ENCODE peak calls at places on chromosomes 4 and X, in four cellular contexts. S is HepG2; J is naive thymus-derived CD4-positive, alpha-beta T cell; D is pancreas. X is an unnamed sample. For H3K9me3, the result is how much of the 10 kb centered on the place peaks cover.

GRCh38 chrX:130110379-130111219 is at the start of gene ELF4:
- DNase-seq in D (no peak), S (no peak), J (no peak), X (peak)

GRCh38 chr4:49000806-49001205 is 14.7 kb downstream of the CWH43 start:
- DNase-seq in J (no peak), D (no peak), S (no peak), X (no peak)

GRCh38 chr4:52911684-52912294 is 49.7 kb downstream of the RASL11B start:
- DNase-seq in J (peak), D (peak), S (peak), X (peak)

GRCh38 chr4:56613101-56613862 is 67.8 kb downstream of the HOPX start:
- DNase-seq in J (no peak), S (peak), D (no peak), X (peak)

GRCh38 chrX:3271485-3272186 is 74.8 kb downstream of the MXRA5 start:
- DNase-seq in J (no peak), S (no peak), D (no peak), X (peak)

GRCh38 chr4:78014889-78015886 is 41.9 kb upstream of the FRAS1 start:
- DNase-seq in J (no peak), D (no peak), S (peak), X (no peak)

GRCh38 chr4:174429701-174430100 is 92.6 kb downstream of the HPGD start:
- DNase-seq in J (no peak), S (no peak), D (no peak), X (no peak)

GRCh38 chrX:151393514-151393913 is 3.5 kb upstream of the VMA21 start:
- DNase-seq in S (no peak), J (peak), D (no peak), X (no peak)

GRCh38 chr4:41506071-41506470 is 31.9 kb upstream of the LIMCH1 start:
- DNase-seq in J (no peak), D (no peak), S (no peak), X (no peak)

GRCh38 chrX:152817082-152817744 is 13.3 kb downstream of the CETN2 start:
- DNase-seq in S (no peak), D (no peak), J (no peak), X (peak)

GRCh38 chrX:112636951-112637541 is 42.7 kb downstream of the LHFPL1 start:
- DNase-seq in J (no peak), S (no peak), D (no peak), X (no peak)

GRCh38 chr4:142373610-142374009 is 472.5 kb downstream of the INPP4B start:
- DNase-seq in S (no peak), D (no peak), J (no peak), X (no peak)

GRCh38 chrX:108139303-108139702 is 47.7 kb downstream of the ATG4A start:
- DNase-seq in S (no peak), J (no peak), D (no peak), X (no peak)

GRCh38 chrX:138008280-138008679 is 442.4 kb downstream of the ZIC3 start:
- DNase-seq in S (no peak), D (no peak), J (no peak), X (no peak)

DNA sequence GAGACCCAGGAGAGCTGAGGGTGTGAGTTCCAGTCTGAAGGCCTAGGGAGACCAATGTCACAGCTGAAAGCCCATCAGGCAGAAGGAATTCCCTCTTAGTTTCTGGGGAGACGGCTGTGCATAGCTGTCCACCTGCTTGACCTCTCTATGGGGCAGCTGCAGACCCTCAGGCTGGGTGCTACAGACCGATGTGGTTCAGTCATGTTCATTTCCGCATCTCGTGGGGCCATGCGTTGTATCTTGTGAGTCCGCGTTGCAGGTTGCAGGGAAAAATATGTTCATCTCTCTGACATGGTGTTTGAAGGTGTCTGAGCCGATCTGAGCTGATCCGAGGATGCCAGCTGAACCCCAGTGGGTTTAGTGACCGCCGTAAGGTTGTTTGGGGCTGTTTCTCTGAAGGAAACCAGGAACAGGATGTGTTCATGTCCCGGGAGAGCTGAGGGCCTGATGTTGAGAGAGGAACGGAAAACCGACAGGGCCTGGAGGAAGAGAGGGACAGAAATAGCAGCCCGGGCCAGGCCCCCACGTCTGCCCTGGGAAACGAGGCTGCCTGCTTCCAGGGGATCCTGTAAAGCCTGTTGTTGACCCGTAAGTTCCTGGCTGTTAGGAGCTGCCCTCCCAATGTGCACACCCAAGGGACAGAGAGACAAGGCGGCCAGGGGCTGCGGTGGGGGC is 9.8 kb upstream of the P2RY8 start:
- DNase-seq in S (no peak), D (no peak), J (no peak), X (no peak)
- H3K27ac ChIP-seq in S (no peak), D (no peak), J (no peak), X (no peak)

GRCh38 chr4:1409806-1410425 is 3.7 kb upstream of the NKX1-1 start:
- DNase-seq in J (no peak), S (no peak), D (no peak), X (no peak)
- H3K9me3 ChIP-seq in J (under half), S (under half), D (under half), X (under half)

DNA sequence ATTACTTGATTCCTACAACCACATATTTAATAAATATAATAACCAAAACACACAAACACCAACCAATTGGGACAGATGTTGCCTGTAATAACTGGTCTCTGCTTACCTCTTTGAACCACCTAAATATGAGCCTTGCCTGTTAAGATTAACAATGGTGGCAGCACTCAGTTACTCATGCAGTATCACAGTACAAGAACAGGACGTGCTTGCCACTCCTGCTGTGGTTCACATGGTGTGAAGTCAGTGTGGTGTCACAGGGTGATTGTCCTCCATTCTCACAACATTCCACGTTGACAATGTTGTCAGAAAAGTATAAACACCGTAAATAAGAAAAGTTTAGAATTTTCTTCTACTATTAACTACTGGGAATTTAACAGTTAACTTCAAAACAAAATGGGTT is 365.0 kb downstream of the PPP3CA start:
- DNase-seq in S (no peak), D (no peak), J (no peak), X (no peak)
- H3K27ac ChIP-seq in S (no peak), D (no peak), J (no peak), X (no peak)

DNA sequence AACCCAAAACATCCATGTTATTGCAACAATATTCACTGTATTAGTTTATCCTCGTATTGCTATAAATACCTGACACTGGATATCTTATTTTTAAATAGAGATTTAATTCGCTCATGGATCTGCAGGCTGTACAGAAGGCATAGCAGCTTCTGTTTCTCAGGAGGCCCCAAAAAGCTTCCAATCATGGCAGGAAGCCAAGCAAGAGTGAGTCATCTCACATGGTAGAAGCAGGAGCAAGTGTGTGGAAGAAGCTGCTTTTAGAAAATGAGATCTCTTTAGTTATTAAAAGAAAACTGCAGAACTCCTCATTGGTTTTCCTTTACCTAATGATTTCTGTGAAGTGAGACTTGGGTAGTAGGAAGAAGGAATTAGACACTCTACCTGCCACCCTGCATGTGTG is 16.4 kb downstream of the ZNF732 start:
- DNase-seq in J (no peak), D (no peak), S (no peak), X (no peak)
- H3K9me3 ChIP-seq in J (under half), D (under half), S (half or more), X (under half)

GRCh38 chr4:119037709-119038463 is 97.7 kb upstream of the MYOZ2 start:
- DNase-seq in J (no peak), D (no peak), S (no peak), X (no peak)
- H3K27ac ChIP-seq in J (no peak), D (no peak), S (no peak), X (no peak)

DNA sequence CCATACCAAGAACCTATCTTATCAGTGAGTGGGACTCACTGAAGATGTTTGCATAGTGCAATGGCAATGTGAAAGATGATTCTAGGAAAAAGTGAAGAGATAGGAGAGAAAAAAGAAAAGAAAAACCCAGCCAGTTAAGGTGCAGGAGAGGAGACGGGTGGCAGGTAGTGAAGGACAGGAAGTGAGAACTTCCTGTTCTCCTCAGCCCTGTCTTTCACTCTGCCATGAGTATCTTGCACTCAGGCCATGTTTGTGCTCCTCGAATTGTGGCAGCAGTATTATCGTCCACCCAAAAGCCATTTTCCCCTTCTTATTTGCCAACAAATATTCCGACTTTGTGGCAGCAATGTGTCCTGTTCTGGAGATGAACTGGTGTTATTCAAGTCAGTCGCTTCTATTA is 8.6 kb upstream of the ENPEP start:
- DNase-seq in S (no peak), J (no peak), D (no peak), X (no peak)
- H3K9me3 ChIP-seq in S (under half), J (under half), D (under half), X (under half)

DNA sequence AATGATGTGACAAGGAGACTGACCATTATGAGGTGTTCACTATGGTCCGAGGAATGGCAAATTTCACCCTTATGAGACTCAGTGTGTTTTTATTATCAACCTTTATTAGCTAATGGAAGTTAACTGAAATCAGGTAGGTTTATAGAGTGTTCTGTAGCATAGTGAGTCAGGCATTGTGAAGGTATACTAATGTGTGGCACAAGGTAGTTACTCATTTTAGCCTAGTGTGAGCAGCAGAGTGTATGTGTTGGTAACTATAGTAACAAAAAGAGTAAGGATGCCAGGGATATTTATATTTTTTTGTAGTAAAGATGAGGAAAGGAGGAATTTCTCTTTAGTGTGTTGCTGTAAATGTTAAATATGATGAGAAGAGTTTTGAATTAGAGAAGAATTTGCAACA is 12.0 kb downstream of the PDLIM5 start:
- DNase-seq in J (no peak), S (no peak), D (no peak), X (no peak)
- H3K27ac ChIP-seq in J (no peak), S (peak), D (no peak), X (no peak)

GRCh38 chrX:55713635-55714034 is 3.9 kb upstream of the RRAGB start:
- DNase-seq in S (no peak), D (no peak), J (no peak), X (no peak)
- H3K9me3 ChIP-seq in S (under half), D (under half), J (under half), X (under half)